ENCODE peak calls at places on chromosomes 1 and 21, in six cellular contexts. R is AG08396, X is EL, A is endothelial cell, U is naive B cell, T is HL-60. Y is an unnamed sample.

GRCh38 chr1:240579511-240579910 is 32.4 kb downstream of the GREM2 start:
- DNase-seq in R (no peak), X (no peak), A (no peak), U (no peak), T (no peak), Y (no peak)

GRCh38 chr1:175221548-175222175 is 29.1 kb upstream of the KIAA0040 start:
- DNase-seq in R (no peak), X (no peak), A (peak; percentile 37), U (no peak), T (no peak), Y (no peak)

GRCh38 chr1:230026572-230026971 is 40.5 kb upstream of the GALNT2 start:
- DNase-seq in R (no peak), X (no peak), A (no peak), U (no peak), T (no peak), Y (no peak)

GRCh38 chr1:40984066-40984465 is 4.6 kb downstream of the CTPS1 start:
- DNase-seq in R (no peak), X (peak; percentile 30), A (no peak), U (no peak), T (no peak), Y (no peak)

GRCh38 chr1:83554174-83554573 is 444.8 kb downstream of the TTLL7 start:
- DNase-seq in R (no peak), X (no peak), A (peak; percentile 27), U (no peak), T (peak; percentile 7), Y (no peak)

GRCh38 chr1:8121261-8122159 is 95.4 kb upstream of the ERRFI1 start:
- DNase-seq in R (peak; percentile 69), X (no peak), A (no peak), U (no peak), T (no peak), Y (no peak)

GRCh38 chr1:203359010-203359571 is 8.2 kb upstream of the FMOD start:
- DNase-seq in R (no peak), X (no peak), A (no peak), U (no peak), T (no peak), Y (peak; percentile 52)

GRCh38 chr1:70247768-70248167 is 26.6 kb downstream of the SRSF11 start:
- DNase-seq in R (no peak), X (no peak), A (no peak), U (no peak), T (no peak), Y (no peak)

GRCh38 chr21:42063578-42064521 is 7.3 kb upstream of the UMODL1 start:
- DNase-seq in R (no peak), X (no peak), A (no peak), U (peak; percentile 85), T (peak; percentile 79), Y (no peak)

GRCh38 chr1:23533288-23534130 is 2.5 kb upstream of the E2F2 start:
- DNase-seq in R (no peak), X (no peak), A (no peak), U (no peak), T (peak; percentile 86), Y (no peak)

GRCh38 chr1:212754193-212754592 is 37.4 kb downstream of the NSL1 start:
- DNase-seq in R (no peak), X (no peak), A (no peak), U (peak; percentile 22), T (peak; percentile 63), Y (no peak)

GRCh38 chr1:27684176-27684575 is 12.2 kb upstream of the IFI6 start:
- DNase-seq in R (no peak), X (no peak), A (no peak), U (no peak), T (no peak), Y (no peak)

GRCh38 chr1:59107516-59107915 is 189.4 kb upstream of the FGGY start:
- DNase-seq in R (no peak), X (no peak), A (no peak), U (no peak), T (no peak), Y (no peak)

GRCh38 chr1:30629501-30629900 is 93.9 kb downstream of the MATN1 start:
- DNase-seq in R (no peak), X (no peak), A (no peak), U (no peak), T (no peak), Y (no peak)

GRCh38 chr1:37549341-37549740 is 4.8 kb downstream of the SNIP1 start:
- DNase-seq in R (no peak), X (no peak), A (no peak), U (no peak), T (no peak), Y (no peak)

GRCh38 chr1:186337554-186337953 is 37.5 kb downstream of the TPR start:
- DNase-seq in R (no peak), X (no peak), A (no peak), U (no peak), T (no peak), Y (no peak)

GRCh38 chr21:36705679-36706481 is 7.0 kb downstream of the SIM2 start:
- DNase-seq in R (no peak), X (no peak), A (no peak), U (no peak), T (no peak), Y (no peak)

Y was measured in MG63.